ENCODE peak calls at places on chromosomes 13 and 19, in ten cellular contexts. One of them, this sample, is unnamed.

GRCh38 chr13:24006520-24007248 is 109.4 kb upstream of the C1QTNF9B start:
- DNase-seq in stomach: no peak
- DNase-seq in endothelial cell of umbilical vein: no peak
- DNase-seq in H1: no peak
- DNase-seq in transverse colon: no peak
- DNase-seq in upper lobe of left lung: no peak
- DNase-seq in esophagus muscularis mucosa: no peak
- DNase-seq in breast epithelium: no peak
- DNase-seq in spleen: no peak
- DNase-seq in GM12878: no peak
- DNase-seq in this sample: no peak

GRCh38 chr13:27375686-27376326 is 48.6 kb upstream of the GTF3A start:
- DNase-seq in stomach: peak; percentile 70
- DNase-seq in H1: peak; percentile 94
- DNase-seq in transverse colon: peak; percentile 72
- DNase-seq in esophagus muscularis mucosa: no peak
- DNase-seq in GM12878: no peak
- DNase-seq in breast epithelium: no peak
- DNase-seq in spleen: no peak
- DNase-seq in endothelial cell of umbilical vein: peak; percentile 42
- DNase-seq in upper lobe of left lung: peak; percentile 32
- DNase-seq in this sample: peak; percentile 74

GRCh38 chr13:90445179-90445578 is 902.3 kb upstream of the MIR17HG start:
- DNase-seq in upper lobe of left lung: no peak
- DNase-seq in H1: no peak
- DNase-seq in GM12878: no peak
- DNase-seq in transverse colon: no peak
- DNase-seq in breast epithelium: no peak
- DNase-seq in endothelial cell of umbilical vein: peak; percentile 61
- DNase-seq in esophagus muscularis mucosa: no peak
- DNase-seq in stomach: no peak
- DNase-seq in spleen: no peak
- DNase-seq in this sample: no peak

GRCh38 chr13:45278096-45278645 is 62.8 kb downstream of the TPT1 start:
- DNase-seq in esophagus muscularis mucosa: no peak
- DNase-seq in transverse colon: no peak
- DNase-seq in stomach: no peak
- DNase-seq in breast epithelium: no peak
- DNase-seq in GM12878: no peak
- DNase-seq in spleen: no peak
- DNase-seq in endothelial cell of umbilical vein: peak; percentile 68
- DNase-seq in upper lobe of left lung: no peak
- DNase-seq in H1: no peak
- DNase-seq in this sample: no peak

GRCh38 chr19:35228177-35228930 is at the start of gene FAM187B:
- DNase-seq in spleen: no peak
- DNase-seq in GM12878: no peak
- DNase-seq in endothelial cell of umbilical vein: no peak
- DNase-seq in H1: no peak
- DNase-seq in stomach: no peak
- DNase-seq in upper lobe of left lung: no peak
- DNase-seq in breast epithelium: no peak
- DNase-seq in transverse colon: no peak
- DNase-seq in esophagus muscularis mucosa: peak; percentile 85
- DNase-seq in this sample: no peak

GRCh38 chr19:33840382-33840781 is 43.7 kb downstream of the KCTD15 start:
- DNase-seq in GM12878: no peak
- DNase-seq in breast epithelium: no peak
- DNase-seq in esophagus muscularis mucosa: no peak
- DNase-seq in spleen: no peak
- DNase-seq in stomach: no peak
- DNase-seq in transverse colon: no peak
- DNase-seq in endothelial cell of umbilical vein: no peak
- DNase-seq in upper lobe of left lung: no peak
- DNase-seq in H1: no peak
- DNase-seq in this sample: no peak

GRCh38 chr13:46866150-46866549 is 30.7 kb downstream of the HTR2A start:
- DNase-seq in spleen: no peak
- DNase-seq in H1: no peak
- DNase-seq in GM12878: no peak
- DNase-seq in endothelial cell of umbilical vein: no peak
- DNase-seq in stomach: no peak
- DNase-seq in transverse colon: peak; percentile 11
- DNase-seq in breast epithelium: no peak
- DNase-seq in esophagus muscularis mucosa: no peak
- DNase-seq in upper lobe of left lung: no peak
- DNase-seq in this sample: peak; percentile 74

GRCh38 chr13:99281811-99282263 is 23.7 kb upstream of the GPR18 start:
- DNase-seq in transverse colon: peak; percentile 62
- DNase-seq in endothelial cell of umbilical vein: no peak
- DNase-seq in esophagus muscularis mucosa: no peak
- DNase-seq in breast epithelium: no peak
- DNase-seq in H1: no peak
- DNase-seq in stomach: peak; percentile 51
- DNase-seq in upper lobe of left lung: peak; percentile 68
- DNase-seq in GM12878: no peak
- DNase-seq in spleen: peak; percentile 94
- DNase-seq in this sample: peak; percentile 78

GRCh38 chr19:58544591-58545285 is 874 bp downstream of the TRIM28 start:
- DNase-seq in upper lobe of left lung: no peak
- DNase-seq in endothelial cell of umbilical vein: peak; percentile 37
- DNase-seq in transverse colon: no peak
- DNase-seq in H1: no peak
- DNase-seq in breast epithelium: no peak
- DNase-seq in GM12878: no peak
- DNase-seq in stomach: no peak
- DNase-seq in esophagus muscularis mucosa: no peak
- DNase-seq in spleen: no peak
- DNase-seq in this sample: peak; percentile 69

GRCh38 chr19:16405797-16406196 is 66.0 kb downstream of the EPS15L1 start:
- DNase-seq in transverse colon: no peak
- DNase-seq in esophagus muscularis mucosa: no peak
- DNase-seq in stomach: no peak
- DNase-seq in endothelial cell of umbilical vein: no peak
- DNase-seq in H1: no peak
- DNase-seq in GM12878: no peak
- DNase-seq in spleen: peak; percentile 64
- DNase-seq in upper lobe of left lung: peak; percentile 45
- DNase-seq in breast epithelium: no peak
- DNase-seq in this sample: no peak

GRCh38 chr13:35723820-35724219 is 247.3 kb upstream of the MAB21L1 start:
- DNase-seq in breast epithelium: no peak
- DNase-seq in endothelial cell of umbilical vein: peak; percentile 11
- DNase-seq in upper lobe of left lung: no peak
- DNase-seq in spleen: no peak
- DNase-seq in stomach: no peak
- DNase-seq in transverse colon: no peak
- DNase-seq in GM12878: no peak
- DNase-seq in H1: no peak
- DNase-seq in esophagus muscularis mucosa: no peak
- DNase-seq in this sample: no peak

GRCh38 chr19:14073925-14074838 is 1.6 kb downstream of the MISP3 start:
- DNase-seq in GM12878: no peak
- DNase-seq in spleen: peak; percentile 84
- DNase-seq in transverse colon: peak; percentile 78
- DNase-seq in breast epithelium: no peak
- DNase-seq in endothelial cell of umbilical vein: peak; percentile 26
- DNase-seq in upper lobe of left lung: peak; percentile 78
- DNase-seq in H1: peak; percentile 64
- DNase-seq in esophagus muscularis mucosa: no peak
- DNase-seq in stomach: peak; percentile 66
- DNase-seq in this sample: peak; percentile 77

GRCh38 chr13:23881408-23881785 is 7.8 kb downstream of the MIPEP start:
- DNase-seq in breast epithelium: no peak
- DNase-seq in endothelial cell of umbilical vein: no peak
- DNase-seq in upper lobe of left lung: no peak
- DNase-seq in esophagus muscularis mucosa: no peak
- DNase-seq in H1: no peak
- DNase-seq in GM12878: no peak
- DNase-seq in spleen: no peak
- DNase-seq in stomach: no peak
- DNase-seq in transverse colon: no peak
- DNase-seq in this sample: no peak

GRCh38 chr19:6215701-6216235 is 64.0 kb downstream of the MLLT1 start:
- DNase-seq in esophagus muscularis mucosa: no peak
- DNase-seq in transverse colon: no peak
- DNase-seq in upper lobe of left lung: peak; percentile 65
- DNase-seq in H1: no peak
- DNase-seq in GM12878: no peak
- DNase-seq in endothelial cell of umbilical vein: no peak
- DNase-seq in stomach: no peak
- DNase-seq in breast epithelium: no peak
- DNase-seq in spleen: peak; percentile 61
- DNase-seq in this sample: peak; percentile 65

GRCh38 chr19:531753-532571 is at the start of gene CDC34:
- DNase-seq in breast epithelium: no peak
- DNase-seq in spleen: no peak
- DNase-seq in GM12878: no peak
- DNase-seq in H1: no peak
- DNase-seq in stomach: no peak
- DNase-seq in upper lobe of left lung: no peak
- DNase-seq in esophagus muscularis mucosa: no peak
- DNase-seq in transverse colon: peak; percentile 26
- DNase-seq in endothelial cell of umbilical vein: peak; percentile 21
- DNase-seq in this sample: no peak
- TF ChIP-seq POLR2A in breast epithelium: no peak
- TF ChIP-seq POLR2A in spleen: no peak
- TF ChIP-seq POLR2A in GM12878: peak; percentile 80
- TF ChIP-seq POLR2A in H1: no peak
- TF ChIP-seq POLR2A in stomach: no peak
- TF ChIP-seq POLR2A in upper lobe of left lung: no peak
- TF ChIP-seq POLR2A in esophagus muscularis mucosa: no peak
- TF ChIP-seq POLR2A in transverse colon: no peak
- TF ChIP-seq POLR2A in endothelial cell of umbilical vein: peak; percentile 28
- TF ChIP-seq POLR2A in this sample: no peak

DNA sequence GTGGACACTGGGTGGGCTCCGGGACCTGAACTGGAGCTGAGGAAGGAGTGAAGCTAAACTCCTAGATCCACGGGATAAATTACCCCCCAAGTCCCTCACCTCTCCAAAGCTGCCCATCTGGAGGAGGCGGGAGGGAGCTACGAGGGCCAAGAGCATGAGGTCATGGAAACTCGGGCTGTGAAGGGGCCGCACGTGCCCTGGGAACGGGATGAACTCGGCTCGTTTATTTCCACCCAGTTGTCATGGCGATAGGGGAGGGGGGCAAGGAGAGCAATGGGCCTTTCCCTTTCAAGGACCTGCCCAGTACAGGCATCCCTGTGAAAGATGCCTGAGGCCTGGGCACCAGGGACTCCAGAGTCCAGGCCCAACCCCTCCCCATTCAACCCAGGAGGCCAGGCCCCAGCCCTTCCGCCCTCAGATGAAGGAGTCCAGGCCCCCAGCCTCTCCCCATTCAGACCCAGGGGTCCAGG is 3.8 kb downstream of the PPP1R12C start:
- DNase-seq in H1: peak; percentile 59
- DNase-seq in stomach: peak; percentile 58
- DNase-seq in GM12878: no peak
- DNase-seq in transverse colon: peak; percentile 81
- DNase-seq in endothelial cell of umbilical vein: peak; percentile 88
- DNase-seq in breast epithelium: peak; percentile 76
- DNase-seq in upper lobe of left lung: peak; percentile 75
- DNase-seq in spleen: no peak
- DNase-seq in esophagus muscularis mucosa: peak; percentile 98
- DNase-seq in this sample: peak; percentile 99
- H3K27ac ChIP-seq in H1: peak overlapping the region; percentile 57
- H3K27ac ChIP-seq in stomach: peak overlapping the region; percentile 90
- H3K27ac ChIP-seq in GM12878: no peak overlapping the region
- H3K27ac ChIP-seq in transverse colon: peak overlapping the region; percentile 96
- H3K27ac ChIP-seq in endothelial cell of umbilical vein: peak overlapping the region; percentile 57
- H3K27ac ChIP-seq in breast epithelium: peak overlapping the region; percentile 96
- H3K27ac ChIP-seq in upper lobe of left lung: peak overlapping the region; percentile 90
- H3K27ac ChIP-seq in spleen: peak overlapping the region; percentile 67
- H3K27ac ChIP-seq in esophagus muscularis mucosa: peak overlapping the region; percentile 97
- H3K27ac ChIP-seq in this sample: peak overlapping the region; percentile 95

DNA sequence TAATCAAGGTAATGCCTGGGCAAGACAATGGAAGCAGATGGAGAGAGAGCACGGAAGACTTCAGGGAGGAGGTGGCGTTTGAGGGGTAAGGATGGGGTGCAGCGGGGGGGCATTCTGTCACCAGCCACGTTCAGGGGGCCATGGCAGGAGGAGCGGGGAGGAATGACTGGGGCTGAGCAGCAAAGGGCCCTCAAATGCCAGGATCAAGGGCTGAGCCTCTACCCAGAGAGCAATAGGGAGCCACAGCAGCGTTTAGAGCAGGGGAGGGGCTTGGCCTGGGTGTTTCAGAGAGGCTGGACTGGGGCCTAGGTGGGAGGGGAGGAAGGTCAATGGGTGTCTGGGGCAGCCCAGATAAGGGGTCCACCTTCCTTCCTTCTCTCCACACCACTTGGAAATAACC is 44.3 kb downstream of the CELF5 start:
- DNase-seq in esophagus muscularis mucosa: no peak
- DNase-seq in GM12878: no peak
- DNase-seq in transverse colon: no peak
- DNase-seq in H1: no peak
- DNase-seq in spleen: no peak
- DNase-seq in endothelial cell of umbilical vein: no peak
- DNase-seq in breast epithelium: no peak
- DNase-seq in upper lobe of left lung: no peak
- DNase-seq in stomach: no peak
- DNase-seq in this sample: no peak
- TF ChIP-seq POLR2AphosphoS5 in esophagus muscularis mucosa: no peak
- TF ChIP-seq POLR2AphosphoS5 in GM12878: no peak
- TF ChIP-seq POLR2AphosphoS5 in transverse colon: no peak
- TF ChIP-seq POLR2AphosphoS5 in H1: no peak
- TF ChIP-seq POLR2AphosphoS5 in spleen: no peak
- TF ChIP-seq POLR2AphosphoS5 in endothelial cell of umbilical vein: no peak
- TF ChIP-seq POLR2AphosphoS5 in breast epithelium: no peak
- TF ChIP-seq POLR2AphosphoS5 in upper lobe of left lung: no peak
- TF ChIP-seq POLR2AphosphoS5 in stomach: no peak
- TF ChIP-seq POLR2AphosphoS5 in this sample: no peak

DNA sequence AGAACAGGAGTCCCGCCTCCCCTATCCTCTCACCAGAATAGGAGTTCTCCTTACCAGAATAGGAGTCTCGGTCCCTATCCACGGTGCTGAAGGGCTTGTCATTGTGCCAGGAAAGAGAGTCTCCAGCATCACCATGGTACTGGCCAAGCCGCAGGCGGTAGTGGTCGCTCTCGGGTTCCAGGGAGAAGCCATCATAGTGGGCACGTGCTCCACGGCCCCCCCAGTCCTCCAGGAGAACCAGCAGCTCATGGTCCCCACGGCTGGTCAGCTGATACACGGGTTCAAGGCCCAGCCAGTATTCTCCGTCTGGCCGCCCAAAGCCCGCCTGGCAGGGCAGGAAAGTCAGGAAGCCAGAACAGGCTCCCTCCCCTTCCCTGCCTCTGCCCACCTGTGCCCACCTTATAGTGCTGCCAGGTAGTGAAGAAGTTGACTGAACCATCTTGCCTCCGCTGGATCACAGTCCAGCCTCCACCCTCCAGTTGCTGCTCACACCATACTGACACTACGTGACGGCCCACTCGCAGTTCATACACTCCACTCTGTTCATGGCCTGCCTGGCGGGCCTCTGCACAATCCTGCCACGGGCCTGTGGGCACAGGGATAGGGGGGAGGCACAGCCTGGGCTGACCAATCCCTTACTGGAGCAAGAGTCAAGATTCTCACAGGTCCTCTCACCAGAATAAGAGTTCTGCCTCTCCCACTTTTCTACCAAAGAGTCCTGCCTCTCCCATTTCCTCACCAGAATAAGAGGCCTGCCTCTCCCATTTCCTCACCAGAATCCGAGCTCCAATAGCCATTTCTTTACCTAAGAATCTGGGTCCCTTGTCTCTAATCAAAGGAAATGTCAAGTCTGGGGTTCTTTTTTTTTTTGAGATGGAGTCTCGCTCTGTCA is 7.4 kb downstream of the SHFL start:
- DNase-seq in stomach: no peak
- DNase-seq in spleen: peak; percentile 71
- DNase-seq in breast epithelium: no peak
- DNase-seq in endothelial cell of umbilical vein: no peak
- DNase-seq in GM12878: no peak
- DNase-seq in transverse colon: no peak
- DNase-seq in H1: no peak
- DNase-seq in upper lobe of left lung: peak; percentile 50
- DNase-seq in esophagus muscularis mucosa: no peak
- DNase-seq in this sample: no peak
- TF ChIP-seq POLR2A in stomach: no peak
- TF ChIP-seq POLR2A in spleen: no peak
- TF ChIP-seq POLR2A in breast epithelium: no peak
- TF ChIP-seq POLR2A in endothelial cell of umbilical vein: no peak
- TF ChIP-seq POLR2A in GM12878: peak; percentile 69
- TF ChIP-seq POLR2A in transverse colon: no peak
- TF ChIP-seq POLR2A in H1: no peak
- TF ChIP-seq POLR2A in upper lobe of left lung: no peak
- TF ChIP-seq POLR2A in esophagus muscularis mucosa: no peak
- TF ChIP-seq POLR2A in this sample: no peak